ENCODE peak calls at places on chromosomes 13 and 19, in ten cellular contexts. C is uterus; D is tibial nerve; Y is CD8-positive, alpha-beta T cell; E is adrenal gland; P is left ventricle myocardium inferior; N is breast epithelium; S is heart right ventricle; I is heart left ventricle; Z is Caco-2. A is an unnamed sample.

GRCh38 chr13:85313761-85314503 is 485.3 kb downstream of the SLITRK6 start:
- DNase-seq in C (no peak), D (no peak), Y (no peak), E (no peak), P (no peak), N (no peak), S (no peak), I (no peak), Z (no peak), A (no peak)

GRCh38 chr13:75372517-75372916 is 109.5 kb downstream of the TBC1D4 start:
- DNase-seq in C (no peak), D (peak; percentile 70), Y (no peak), E (no peak), P (no peak), N (no peak), S (no peak), I (no peak), Z (peak; percentile 59), A (no peak)

GRCh38 chr19:56145698-56146097 is 4.6 kb downstream of the ZNF444 start:
- DNase-seq in C (no peak), D (no peak), Y (no peak), E (no peak), P (no peak), N (no peak), S (no peak), I (no peak), Z (no peak), A (peak; percentile 60)

GRCh38 chr13:22562116-22562515 is 618.7 kb upstream of the SGCG start:
- DNase-seq in C (no peak), D (no peak), Y (no peak), E (no peak), P (no peak), N (no peak), S (no peak), I (no peak), Z (no peak), A (no peak)

GRCh38 chr13:41139296-41139966 is 6.8 kb upstream of the KBTBD6 start:
- DNase-seq in C (no peak), D (no peak), Y (no peak), E (no peak), P (no peak), N (no peak), S (no peak), I (no peak), Z (no peak), A (no peak)

GRCh38 chr13:54110597-54110996 is 1082.0 kb downstream of the OLFM4 start:
- DNase-seq in C (no peak), D (no peak), Y (no peak), E (no peak), P (no peak), N (no peak), S (no peak), I (no peak), Z (no peak), A (no peak)

GRCh38 chr13:35979378-35979911 is 151.7 kb downstream of the DCLK1 start:
- DNase-seq in C (peak; percentile 83), D (peak; percentile 94), Y (no peak), E (peak; percentile 79), P (peak; percentile 50), N (no peak), S (peak; percentile 38), I (peak; percentile 60), Z (no peak), A (peak; percentile 70)

GRCh38 chr13:38147050-38147449 is 202.6 kb upstream of the UFM1 start:
- DNase-seq in C (no peak), D (no peak), Y (no peak), E (no peak), P (no peak), N (no peak), S (no peak), I (no peak), Z (no peak), A (no peak)

GRCh38 chr19:7831452-7831851 is 1.4 kb downstream of the EVI5L start:
- DNase-seq in C (no peak), D (no peak), Y (no peak), E (no peak), P (no peak), N (no peak), S (no peak), I (no peak), Z (peak; percentile 42), A (no peak)

GRCh38 chr13:30766957-30767603 is 31.7 kb downstream of the ALOX5AP start:
- DNase-seq in C (no peak), D (no peak), Y (no peak), E (no peak), P (no peak), N (no peak), S (no peak), I (no peak), Z (peak; percentile 48), A (no peak)

GRCh38 chr13:42991892-42992584 is at the start of gene EPSTI1:
- DNase-seq in C (peak; percentile 68), D (peak; percentile 61), Y (peak; percentile 41), E (peak; percentile 79), P (peak; percentile 61), N (peak; percentile 53), S (peak; percentile 65), I (peak; percentile 66), Z (peak; percentile 84), A (peak; percentile 66)

GRCh38 chr19:55069137-55069858 is 6.3 kb upstream of the RDH13 start:
- DNase-seq in C (no peak), D (no peak), Y (no peak), E (no peak), P (no peak), N (peak; percentile 92), S (no peak), I (peak; percentile 65), Z (peak; percentile 92), A (peak; percentile 60)

GRCh38 chr13:54185101-54185500 is 1156.5 kb downstream of the OLFM4 start:
- DNase-seq in C (no peak), D (no peak), Y (no peak), E (no peak), P (no peak), N (no peak), S (no peak), I (no peak), Z (no peak), A (no peak)

GRCh38 chr13:33262069-33262487 is 23.5 kb downstream of the STARD13 start:
- DNase-seq in C (peak; percentile 65), D (no peak), Y (no peak), E (peak; percentile 62), P (no peak), N (no peak), S (no peak), I (peak; percentile 46), Z (no peak), A (no peak)

GRCh38 chr19:4538601-4538954 is 1.3 kb downstream of the LRG1 start:
- DNase-seq in C (no peak), D (no peak), Y (no peak), E (no peak), P (no peak), N (no peak), S (no peak), I (no peak), Z (no peak), A (peak; percentile 40)

GRCh38 chr13:25406377-25406776 is 34.6 kb downstream of the ATP8A2 start:
- DNase-seq in C (no peak), D (no peak), Y (no peak), E (no peak), P (no peak), N (no peak), S (no peak), I (no peak), Z (peak; percentile 3), A (no peak)
- TF ChIP-seq CTCF in C (no peak), D (no peak), Y (no peak), E (no peak), P (no peak), N (no peak), S (no peak), I (no peak), Z (no peak), A (no peak)

GRCh38 chr19:49132974-49133609 is 13.7 kb downstream of the PPFIA3 start:
- DNase-seq in C (no peak), D (no peak), Y (no peak), E (peak; percentile 62), P (peak; percentile 57), N (no peak), S (peak; percentile 57), I (peak; percentile 68), Z (no peak), A (no peak)
- H3K4me3 ChIP-seq in C (peak overlapping the region; percentile 15), D (no peak overlapping the region), Y (peak overlapping the region; percentile 50), E (no peak overlapping the region), P (peak overlapping the region; percentile 60), N (peak overlapping the region; percentile 15), S (peak overlapping the region; percentile 37), I (peak overlapping the region; percentile 46), Z (no peak overlapping the region), A (no peak overlapping the region)

GRCh38 chr19:38841787-38842438 is 7.9 kb downstream of the HNRNPL start:
- DNase-seq in C (no peak), D (no peak), Y (peak; percentile 40), E (no peak), P (no peak), N (no peak), S (no peak), I (no peak), Z (no peak), A (no peak)

GRCh38 chr19:38840583-38840968 is 9.0 kb upstream of the ECH1 start:
- DNase-seq in C (no peak), D (no peak), Y (no peak), E (peak; percentile 74), P (no peak), N (no peak), S (no peak), I (no peak), Z (no peak), A (peak; percentile 77)

GRCh38 chr19:38839816-38840582 is 8.4 kb upstream of the ECH1 start:
- DNase-seq in C (no peak), D (no peak), Y (no peak), E (peak; percentile 80), P (no peak), N (no peak), S (no peak), I (no peak), Z (no peak), A (no peak)

GRCh38 chr19:38842439-38843174 is 7.2 kb downstream of the HNRNPL start:
- DNase-seq in C (no peak), D (no peak), Y (peak; percentile 38), E (no peak), P (no peak), N (no peak), S (no peak), I (no peak), Z (no peak), A (no peak)

GRCh38 chr19:38841180-38841766 is 8.5 kb downstream of the HNRNPL start:
- DNase-seq in C (no peak), D (no peak), Y (no peak), E (no peak), P (no peak), N (no peak), S (no peak), I (no peak), Z (no peak), A (no peak)
- H3K4me1 ChIP-seq in C (no peaks in the 10 kb centered on the region), D (peaks cover 42% of the 10 kb centered on the region), Y (peaks cover 68% of the 10 kb centered on the region), E (peaks cover 75% of the 10 kb centered on the region), P (peaks cover 59% of the 10 kb centered on the region), N (peaks cover 9% of the 10 kb centered on the region), S (peaks cover 34% of the 10 kb centered on the region), I (peaks cover 13% of the 10 kb centered on the region), Z (peaks cover 32% of the 10 kb centered on the region), A (peaks cover 76% of the 10 kb centered on the region)

DNA sequence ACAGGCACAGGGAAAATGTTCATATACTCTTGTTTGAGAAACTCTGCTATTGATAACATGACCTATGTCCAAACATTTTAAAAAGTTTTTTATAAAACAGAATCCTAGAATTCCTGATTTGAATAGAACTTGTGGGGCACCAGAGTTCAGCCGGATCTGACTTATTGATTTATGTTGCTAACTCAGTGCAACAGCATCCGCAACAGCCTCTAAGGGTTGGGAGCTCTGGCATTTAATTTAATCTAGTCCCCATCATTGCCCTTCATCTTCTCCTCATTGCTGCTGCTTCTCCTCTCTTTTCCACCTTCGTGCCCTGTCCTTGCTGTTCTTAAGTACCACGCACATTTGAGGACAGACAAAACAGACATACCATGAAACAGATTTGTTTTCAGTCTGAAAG is 214.5 kb downstream of the FGF14 start:
- DNase-seq in C (no peak), D (no peak), Y (no peak), E (no peak), P (no peak), N (no peak), S (no peak), I (no peak), Z (no peak), A (no peak)
- TF ChIP-seq CTCF in C (no peak), D (no peak), Y (no peak), E (no peak), P (no peak), N (no peak), S (no peak), I (no peak), Z (no peak), A (no peak)